ENCODE peak calls at places on chromosomes 3 and 15, in ten cellular contexts. I is mucosa of gallbladder, T is erythroblast, L is ELR, Z is anterior cingulate cortex, A is ELF-1, R is NCI-H2081, H is EH, E is activated T-cell treated with anti-CD3 and anti-CD28 coated beads for 48 hours, F is mesenteric fat pad. Q is an unnamed sample.
A peak's percentile ranks its signal among the peaks of the same experiment; 100 is the strongest.

GRCh38 chr3:32951410-32951811 is at the start of gene CCR4:
- DNase-seq in I (no peak), T (peak; percentile 76), L (no peak), Z (no peak), A (no peak), R (no peak), H (no peak), E (peak; percentile 49), F (no peak), Q (no peak)

GRCh38 chr3:167785790-167786189 is 50.3 kb downstream of the SERPINI1 start:
- DNase-seq in I (no peak), T (no peak), L (no peak), Z (no peak), A (no peak), R (no peak), H (no peak), E (no peak), F (no peak), Q (no peak)

GRCh38 chr3:25229584-25229983 is 198.5 kb upstream of the RARB start:
- DNase-seq in I (no peak), T (no peak), L (no peak), Z (no peak), A (no peak), R (no peak), H (no peak), E (no peak), F (no peak), Q (no peak)

GRCh38 chr3:52367891-52368880 is 52.1 kb downstream of the DNAH1 start:
- DNase-seq in I (no peak), T (no peak), L (no peak), Z (no peak), A (peak; percentile 84), R (no peak), H (no peak), E (no peak), F (no peak), Q (no peak)

GRCh38 chr3:171809513-171810277 is 588 bp downstream of the PLD1 start:
- DNase-seq in I (peak; percentile 75), T (peak; percentile 82), L (peak; percentile 92), Z (peak; percentile 9), A (peak; percentile 77), R (peak; percentile 86), H (peak; percentile 96), E (peak; percentile 41), F (no peak), Q (peak; percentile 72)

GRCh38 chr3:50194128-50194902 is 2.9 kb downstream of the GNAT1 start:
- DNase-seq in I (peak; percentile 63), T (peak; percentile 76), L (peak; percentile 71), Z (no peak), A (peak; percentile 87), R (peak; percentile 37), H (peak; percentile 64), E (peak; percentile 72), F (no peak), Q (peak; percentile 89)

GRCh38 chr15:48695088-48695834 is 49.8 kb upstream of the FBN1 start:
- DNase-seq in I (no peak), T (no peak), L (peak; percentile 92), Z (no peak), A (no peak), R (no peak), H (peak; percentile 98), E (no peak), F (no peak), Q (no peak)

GRCh38 chr3:58260261-58260731 is 22.7 kb downstream of the ABHD6 start:
- DNase-seq in I (no peak), T (no peak), L (peak; percentile 91), Z (peak; percentile 70), A (no peak), R (no peak), H (peak; percentile 90), E (no peak), F (no peak), Q (no peak)

GRCh38 chr15:60528530-60528929 is 49.6 kb upstream of the ICE2 start:
- DNase-seq in I (no peak), T (peak; percentile 52), L (peak; percentile 30), Z (no peak), A (no peak), R (no peak), H (peak; percentile 6), E (no peak), F (no peak), Q (no peak)

GRCh38 chr15:92392462-92392861 is 1.2 kb upstream of the ST8SIA2 start:
- DNase-seq in I (no peak), T (no peak), L (no peak), Z (no peak), A (peak; percentile 64), R (no peak), H (no peak), E (no peak), F (no peak), Q (no peak)

GRCh38 chr15:51274956-51275355 is 63.4 kb downstream of the CYP19A1 start:
- DNase-seq in I (no peak), T (no peak), L (no peak), Z (no peak), A (no peak), R (no peak), H (no peak), E (no peak), F (no peak), Q (no peak)

GRCh38 chr3:179771797-179772196 is 119.0 kb downstream of the USP13 start:
- DNase-seq in I (no peak), T (no peak), L (no peak), Z (no peak), A (no peak), R (no peak), H (no peak), E (no peak), F (no peak), Q (no peak)

Q was measured in GM13977.